ENCODE peak calls at places on chromosome 3, in seven cellular contexts. Z, G, D, P, H, Y and I are unnamed samples.

GRCh38 chr3:172607305-172608121 is 84.3 kb upstream of the TNFSF10 start:
- DNase-seq in G (no peak), D (peak), Y (no peak), H (no peak), P (no peak), Z (peak), I (no peak)

GRCh38 chr3:2098398-2099027 is at the start of gene CNTN4:
- DNase-seq in Z (peak), D (peak), H (peak), G (no peak), P (no peak), Y (no peak), I (no peak)

GRCh38 chr3:197311591-197311990 is 13.2 kb upstream of the DLG1 start:
- DNase-seq in P (no peak), Y (no peak), D (no peak), Z (no peak), H (no peak), G (no peak), I (no peak)

GRCh38 chr3:128416578-128417150 is 50.0 kb downstream of the DNAJB8 start:
- DNase-seq in D (no peak), Y (no peak), P (no peak), Z (peak), H (no peak), G (no peak), I (no peak)

GRCh38 chr3:160154033-160154432 is 71.2 kb upstream of the C3orf80 start:
- DNase-seq in G (no peak), D (no peak), Y (no peak), P (no peak), H (no peak), Z (peak), I (no peak)

GRCh38 chr3:66938338-66938963 is 59.7 kb upstream of the KBTBD8 start:
- DNase-seq in Y (no peak), Z (peak), G (peak), D (peak), H (peak), P (no peak), I (no peak)

GRCh38 chr3:149273096-149273751 is 51.6 kb upstream of the CP start:
- DNase-seq in H (peak), G (no peak), Y (no peak), Z (peak), D (peak), P (no peak), I (no peak)

GRCh38 chr3:184011937-184012889 is 5.5 kb downstream of the ABCC5 start:
- DNase-seq in P (no peak), Y (no peak), Z (no peak), D (no peak), G (no peak), H (no peak), I (no peak)

GRCh38 chr3:184676927-184677326 is 34.9 kb downstream of the MAGEF1 start:
- DNase-seq in Y (no peak), P (no peak), G (no peak), H (no peak), D (peak), Z (no peak), I (no peak)

GRCh38 chr3:10358309-10358980 is 37.5 kb upstream of the SEC13 start:
- DNase-seq in P (no peak), H (no peak), G (no peak), Y (no peak), Z (no peak), D (no peak), I (no peak)

GRCh38 chr3:129182390-129183180 is 1.1 kb downstream of the CNBP start:
- DNase-seq in H (no peak), G (no peak), P (peak), D (no peak), Z (no peak), Y (peak), I (no peak)

GRCh38 chr3:50292159-50292923 is at the start of gene IFRD2:
- DNase-seq in G (peak), P (peak), Y (peak), Z (peak), D (peak), H (peak), I (peak)